ENCODE peak calls at places on chromosomes 2 and 18, in six cellular contexts. C is uterus, J is astrocyte of the spinal cord, Z is AG09309, H is CD14-positive monocyte, R is cardiac muscle cell. E is an unnamed sample.

GRCh38 chr2:236180831-236181453 is 12.8 kb upstream of the GBX2 start:
- DNase-seq in C (no peak), J (peak; percentile 73), Z (peak; percentile 11), H (no peak), R (peak; percentile 78), E (peak; percentile 77)

GRCh38 chr18:13565228-13565627 is 161.1 kb downstream of the FAM210A start:
- DNase-seq in C (no peak), J (no peak), Z (no peak), H (no peak), R (no peak), E (no peak)

GRCh38 chr2:212732860-212733259 is 194.3 kb upstream of the ERBB4 start:
- DNase-seq in C (no peak), J (no peak), Z (no peak), H (no peak), R (no peak), E (no peak)

GRCh38 chr2:224723606-224724217 is 7.5 kb upstream of the CCDC195 start:
- DNase-seq in C (no peak), J (peak; percentile 31), Z (no peak), H (no peak), R (no peak), E (no peak)

GRCh38 chr2:10467401-10467800 is 19.3 kb upstream of the ODC1 start:
- DNase-seq in C (no peak), J (no peak), Z (no peak), H (peak; percentile 25), R (peak; percentile 35), E (no peak)

GRCh38 chr2:105134076-105134475 is 96.2 kb downstream of the MRPS9 start:
- DNase-seq in C (no peak), J (no peak), Z (no peak), H (no peak), R (no peak), E (no peak)

GRCh38 chr2:160406591-160407392 is 86.8 kb downstream of the RBMS1 start:
- DNase-seq in C (peak; percentile 70), J (peak; percentile 83), Z (no peak), H (peak; percentile 83), R (peak; percentile 54), E (no peak)

GRCh38 chr2:83055338-83056010 is 1403.6 kb downstream of the SUCLG1 start:
- DNase-seq in C (no peak), J (peak; percentile 85), Z (peak; percentile 64), H (no peak), R (no peak), E (no peak)

GRCh38 chr2:78980871-78981270 is 44.6 kb upstream of the REG3G start:
- DNase-seq in C (no peak), J (no peak), Z (no peak), H (no peak), R (no peak), E (no peak)

GRCh38 chr2:43239981-43240761 is 13.8 kb upstream of the ZFP36L2 start:
- DNase-seq in C (no peak), J (no peak), Z (no peak), H (peak; percentile 72), R (no peak), E (no peak)

GRCh38 chr2:171958475-171958874 is 36.2 kb downstream of the HAT1 start:
- DNase-seq in C (no peak), J (peak; percentile 58), Z (peak; percentile 44), H (no peak), R (no peak), E (no peak)

GRCh38 chr2:121828281-121828731 is 72.9 kb downstream of the TSN start:
- DNase-seq in C (no peak), J (peak; percentile 1), Z (no peak), H (no peak), R (no peak), E (no peak)

GRCh38 chr18:79457652-79458051 is 61.9 kb downstream of the NFATC1 start:
- DNase-seq in C (no peak), J (no peak), Z (no peak), H (no peak), R (no peak), E (no peak)

GRCh38 chr2:236871500-236872001 is 214.1 kb upstream of the COPS8 start:
- DNase-seq in C (peak; percentile 36), J (peak; percentile 87), Z (peak; percentile 96), H (peak; percentile 92), R (no peak), E (no peak)

GRCh38 chr2:197191177-197191947 is 119.2 kb downstream of the ANKRD44 start:
- DNase-seq in C (no peak), J (peak; percentile 50), Z (no peak), H (no peak), R (peak; percentile 62), E (no peak)

GRCh38 chr2:70817284-70817954 is 3.0 kb downstream of the CLEC4F start:
- DNase-seq in C (no peak), J (no peak), Z (no peak), H (no peak), R (no peak), E (no peak)

GRCh38 chr2:226795281-226796011 is 4.2 kb downstream of the IRS1 start:
- DNase-seq in C (peak; percentile 29), J (peak; percentile 42), Z (no peak), H (no peak), R (no peak), E (no peak)

GRCh38 chr18:22703883-22704626 is 229.1 kb upstream of the RBBP8 start:
- DNase-seq in C (no peak), J (peak; percentile 60), Z (no peak), H (no peak), R (peak; percentile 66), E (no peak)

GRCh38 chr18:7725897-7726296 is 158.8 kb downstream of the PTPRM start:
- DNase-seq in C (no peak), J (no peak), Z (no peak), H (no peak), R (no peak), E (no peak)

GRCh38 chr2:6927186-6927585 is 10.0 kb downstream of the RNF144A start:
- DNase-seq in C (no peak), J (no peak), Z (no peak), H (no peak), R (peak; percentile 42), E (no peak)

GRCh38 chr2:70671059-70671685 is 96.8 kb downstream of the ADD2 start:
- DNase-seq in C (no peak), J (peak; percentile 13), Z (no peak), H (peak; percentile 34), R (no peak), E (no peak)

GRCh38 chr18:47413327-47413726 is 161.9 kb upstream of the SKOR2 start:
- DNase-seq in C (no peak), J (peak; percentile 55), Z (no peak), H (no peak), R (no peak), E (no peak)

GRCh38 chr2:196177124-196177523 is 5.7 kb upstream of the STK17B start:
- DNase-seq in C (no peak), J (no peak), Z (no peak), H (no peak), R (no peak), E (no peak)

GRCh38 chr2:239892480-239893235 is 132.5 kb downstream of the NDUFA10 start:
- DNase-seq in C (no peak), J (no peak), Z (no peak), H (peak; percentile 27), R (no peak), E (peak; percentile 24)
- TF ChIP-seq CTCF in C (no peak), J (no peak), Z (no peak), H (no peak), R (no peak), E (no peak)

DNA sequence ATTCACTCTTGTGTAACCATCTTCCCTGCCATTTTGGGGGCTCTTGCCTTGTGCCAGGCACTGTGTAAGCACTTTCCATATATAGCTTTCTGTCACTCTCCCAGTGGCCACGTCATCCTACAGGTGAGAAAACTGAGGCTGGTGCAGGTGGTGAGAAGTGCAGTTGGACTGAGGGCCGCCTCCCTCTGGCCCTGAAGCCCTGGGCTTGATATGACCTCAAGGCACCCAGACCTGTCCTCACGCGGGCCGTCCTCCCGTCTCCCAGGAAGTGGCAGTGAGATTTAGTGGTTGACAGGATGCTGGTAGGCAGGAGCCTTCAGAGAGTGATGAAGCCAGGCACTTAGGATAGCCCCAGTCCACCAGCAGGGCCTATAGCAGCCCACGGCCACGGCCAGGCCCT is 30.5 kb downstream of the MAL start:
- DNase-seq in C (no peak), J (no peak), Z (no peak), H (peak; percentile 25), R (no peak), E (no peak)
- TF ChIP-seq CTCF in C (no peak), J (no peak), Z (no peak), H (no peak), R (no peak), E (no peak)

GRCh38 chr18:50315100-50315871 is 27.8 kb upstream of the CXXC1 start:
- DNase-seq in C (no peak), J (no peak), Z (no peak), H (no peak), R (no peak), E (no peak)
- TF ChIP-seq CTCF in C (no peak), J (no peak), Z (no peak), H (no peak), R (no peak), E (no peak)

DNA sequence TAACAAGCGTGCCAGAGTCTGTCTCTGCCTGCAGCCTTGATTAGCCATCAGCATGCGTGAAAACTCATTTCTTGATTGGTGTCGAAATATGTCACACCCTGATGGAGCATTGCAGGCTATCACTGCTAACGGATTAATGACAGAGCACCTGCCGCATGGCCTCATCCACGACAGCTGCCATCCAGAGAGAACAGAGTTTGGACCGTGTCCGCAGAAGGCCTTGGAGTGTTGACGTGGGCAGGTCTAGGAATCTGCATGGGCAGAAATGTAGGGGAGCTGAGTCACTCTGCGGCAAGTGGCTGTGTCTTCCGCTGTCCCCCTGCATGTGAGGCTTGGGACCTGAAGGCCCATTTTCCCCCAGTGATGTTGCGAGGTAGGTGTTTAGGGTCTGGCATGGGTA is 43.0 kb downstream of the KLHL29 start:
- DNase-seq in C (no peak), J (no peak), Z (no peak), H (no peak), R (no peak), E (peak; percentile 36)
- TF ChIP-seq CTCF in C (no peak), J (no peak), Z (no peak), H (no peak), R (no peak), E (no peak)

GRCh38 chr18:63297678-63298392 is 21.7 kb downstream of the BCL2 start:
- DNase-seq in C (no peak), J (no peak), Z (no peak), H (no peak), R (no peak), E (no peak)
- TF ChIP-seq CTCF in C (no peak), J (no peak), Z (no peak), H (no peak), R (no peak), E (no peak)

E was measured in mesothelial cell of epicardium.